ENCODE peak calls at places on chromosomes 7 and 10, in seven cellular contexts. One of them, this sample, is unnamed.

GRCh38 chr10:52674474-52674873 is 98.1 kb downstream of the MBL2 start:
- DNase-seq in right lobe of liver: no peak
- DNase-seq in stomach: no peak
- DNase-seq in tibial nerve: no peak
- DNase-seq in spleen: no peak
- DNase-seq in IMR-90: no peak
- DNase-seq in uterus: no peak
- DNase-seq in this sample: no peak

GRCh38 chr7:20304366-20304765 is 26.3 kb upstream of the ITGB8 start:
- DNase-seq in right lobe of liver: no peak
- DNase-seq in stomach: no peak
- DNase-seq in tibial nerve: no peak
- DNase-seq in spleen: no peak
- DNase-seq in IMR-90: no peak
- DNase-seq in uterus: no peak
- DNase-seq in this sample: no peak

GRCh38 chr10:22992075-22992474 is 64.2 kb downstream of the ARMC3 start:
- DNase-seq in right lobe of liver: no peak
- DNase-seq in stomach: no peak
- DNase-seq in tibial nerve: no peak
- DNase-seq in spleen: no peak
- DNase-seq in IMR-90: no peak
- DNase-seq in uterus: no peak
- DNase-seq in this sample: no peak

GRCh38 chr7:133419036-133419435 is 166.2 kb downstream of the EXOC4 start:
- DNase-seq in right lobe of liver: no peak
- DNase-seq in stomach: no peak
- DNase-seq in tibial nerve: no peak
- DNase-seq in spleen: no peak
- DNase-seq in IMR-90: no peak
- DNase-seq in uterus: no peak
- DNase-seq in this sample: no peak

GRCh38 chr10:52879181-52879607 is 106.6 kb upstream of the MBL2 start:
- DNase-seq in right lobe of liver: no peak
- DNase-seq in stomach: no peak
- DNase-seq in tibial nerve: no peak
- DNase-seq in spleen: no peak
- DNase-seq in IMR-90: peak
- DNase-seq in uterus: no peak
- DNase-seq in this sample: no peak

GRCh38 chr10:3750884-3751283 is 34.1 kb downstream of the KLF6 start:
- DNase-seq in right lobe of liver: no peak
- DNase-seq in stomach: no peak
- DNase-seq in tibial nerve: no peak
- DNase-seq in spleen: no peak
- DNase-seq in IMR-90: no peak
- DNase-seq in uterus: no peak
- DNase-seq in this sample: no peak

GRCh38 chr7:111886233-111886632 is 320.0 kb downstream of the DOCK4 start:
- DNase-seq in right lobe of liver: no peak
- DNase-seq in stomach: no peak
- DNase-seq in tibial nerve: no peak
- DNase-seq in spleen: no peak
- DNase-seq in IMR-90: no peak
- DNase-seq in uterus: no peak
- DNase-seq in this sample: no peak

GRCh38 chr10:43304687-43305333 is 37.9 kb upstream of the RASGEF1A start:
- DNase-seq in right lobe of liver: peak
- DNase-seq in stomach: peak
- DNase-seq in tibial nerve: peak
- DNase-seq in spleen: peak
- DNase-seq in IMR-90: peak
- DNase-seq in uterus: peak
- DNase-seq in this sample: peak

GRCh38 chr10:96968682-96969423 is 136.8 kb downstream of the LCOR start:
- DNase-seq in right lobe of liver: no peak
- DNase-seq in stomach: no peak
- DNase-seq in tibial nerve: no peak
- DNase-seq in spleen: no peak
- DNase-seq in IMR-90: no peak
- DNase-seq in uterus: no peak
- DNase-seq in this sample: no peak

GRCh38 chr10:123821136-123821535 is 70.5 kb downstream of the CPXM2 start:
- DNase-seq in right lobe of liver: no peak
- DNase-seq in stomach: no peak
- DNase-seq in tibial nerve: no peak
- DNase-seq in spleen: no peak
- DNase-seq in IMR-90: no peak
- DNase-seq in uterus: no peak
- DNase-seq in this sample: no peak

GRCh38 chr7:24982917-24983316 is 2.9 kb upstream of the OSBPL3 start:
- DNase-seq in right lobe of liver: no peak
- DNase-seq in stomach: no peak
- DNase-seq in tibial nerve: no peak
- DNase-seq in spleen: no peak
- DNase-seq in IMR-90: no peak
- DNase-seq in uterus: no peak
- DNase-seq in this sample: no peak

GRCh38 chr10:121498071-121498470 is 100.2 kb downstream of the FGFR2 start:
- DNase-seq in right lobe of liver: no peak
- DNase-seq in stomach: no peak
- DNase-seq in tibial nerve: no peak
- DNase-seq in spleen: no peak
- DNase-seq in IMR-90: no peak
- DNase-seq in uterus: no peak
- DNase-seq in this sample: no peak

GRCh38 chr7:27187702-27188665 is 3.0 kb upstream of the HOXA11 start:
- DNase-seq in right lobe of liver: no peak
- DNase-seq in stomach: peak
- DNase-seq in tibial nerve: no peak
- DNase-seq in spleen: no peak
- DNase-seq in IMR-90: no peak
- DNase-seq in uterus: no peak
- DNase-seq in this sample: no peak

GRCh38 chr7:37438879-37439278 is 9.8 kb downstream of the ELMO1 start:
- DNase-seq in right lobe of liver: peak
- DNase-seq in stomach: no peak
- DNase-seq in tibial nerve: no peak
- DNase-seq in spleen: no peak
- DNase-seq in IMR-90: no peak
- DNase-seq in uterus: no peak
- DNase-seq in this sample: no peak

GRCh38 chr7:82839555-82839954 is 323.1 kb downstream of the PCLO start:
- DNase-seq in right lobe of liver: no peak
- DNase-seq in stomach: no peak
- DNase-seq in tibial nerve: no peak
- DNase-seq in spleen: no peak
- DNase-seq in IMR-90: no peak
- DNase-seq in uterus: no peak
- DNase-seq in this sample: no peak

GRCh38 chr7:46900312-46901263 is 681.3 kb downstream of the TNS3 start:
- DNase-seq in right lobe of liver: no peak
- DNase-seq in stomach: no peak
- DNase-seq in tibial nerve: no peak
- DNase-seq in spleen: no peak
- DNase-seq in IMR-90: peak
- DNase-seq in uterus: peak
- DNase-seq in this sample: no peak

GRCh38 chr7:14016950-14017349 is 27.5 kb upstream of the ETV1 start:
- DNase-seq in right lobe of liver: no peak
- DNase-seq in stomach: no peak
- DNase-seq in tibial nerve: no peak
- DNase-seq in spleen: no peak
- DNase-seq in IMR-90: peak
- DNase-seq in uterus: no peak
- DNase-seq in this sample: no peak

DNA sequence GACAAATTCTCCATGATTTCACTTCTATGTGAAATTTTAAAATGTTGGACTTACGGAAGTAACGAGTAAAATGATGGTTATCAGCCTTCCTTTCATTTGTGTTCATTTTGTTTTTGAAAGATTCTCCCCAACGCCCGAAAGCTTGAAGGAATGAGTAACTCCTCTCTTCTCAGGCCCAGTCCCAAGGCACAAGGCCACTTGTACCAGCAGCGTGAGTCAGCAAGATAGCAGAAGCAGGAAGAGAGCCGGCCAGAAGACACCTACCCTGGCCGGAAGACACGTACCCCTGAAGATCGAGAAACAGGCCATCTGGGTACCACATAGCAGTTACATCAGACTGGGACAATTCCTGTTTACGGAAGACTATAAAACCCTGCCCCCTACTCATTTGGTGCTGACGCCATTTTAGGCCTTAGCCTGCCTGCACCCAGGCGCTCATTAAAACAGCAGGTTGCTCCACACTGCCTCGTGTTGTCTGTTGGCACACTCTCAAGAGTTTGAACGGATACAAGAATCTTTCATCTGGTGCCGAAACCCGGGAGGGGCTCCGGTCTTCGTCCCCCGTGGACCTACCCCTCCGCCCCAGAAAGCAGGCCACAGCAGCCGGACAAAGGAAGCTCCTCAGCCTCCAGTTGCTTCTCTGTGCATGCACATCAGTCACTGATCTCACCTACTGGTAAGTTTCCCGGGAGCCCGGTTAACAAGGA is 60.4 kb downstream of the LRRC17 start:
- DNase-seq in right lobe of liver: no peak
- DNase-seq in stomach: no peak
- DNase-seq in tibial nerve: no peak
- DNase-seq in spleen: no peak
- DNase-seq in IMR-90: no peak
- DNase-seq in uterus: no peak
- DNase-seq in this sample: no peak
- TF ChIP-seq POLR2A in right lobe of liver: no peak
- TF ChIP-seq POLR2A in stomach: no peak
- TF ChIP-seq POLR2A in tibial nerve: no peak
- TF ChIP-seq POLR2A in spleen: no peak
- TF ChIP-seq POLR2A in IMR-90: no peak
- TF ChIP-seq POLR2A in uterus: no peak
- TF ChIP-seq POLR2A in this sample: no peak

DNA sequence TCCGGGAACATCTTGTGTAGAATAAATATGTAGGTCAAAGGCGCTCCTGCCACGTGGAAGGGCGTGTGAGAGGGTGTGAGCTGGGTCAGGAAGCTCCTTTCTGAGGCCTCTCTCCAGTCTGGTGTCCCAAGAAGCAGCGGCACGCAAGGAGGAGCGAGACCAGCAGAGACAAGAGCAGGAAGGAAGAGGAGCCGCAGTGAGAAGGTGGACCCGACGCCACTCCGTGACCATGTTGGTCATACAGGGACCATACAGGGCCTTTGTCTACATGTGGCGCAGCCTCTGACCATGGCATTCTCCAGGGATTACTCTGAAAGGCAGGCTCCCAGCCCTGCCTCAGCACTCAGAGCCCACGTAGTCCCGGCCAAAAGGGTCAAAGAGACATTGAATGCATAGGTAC is 26.2 kb upstream of the EN2 start:
- DNase-seq in right lobe of liver: no peak
- DNase-seq in stomach: no peak
- DNase-seq in tibial nerve: no peak
- DNase-seq in spleen: peak
- DNase-seq in IMR-90: no peak
- DNase-seq in uterus: no peak
- DNase-seq in this sample: no peak
- H3K27ac ChIP-seq in right lobe of liver: no peak
- H3K27ac ChIP-seq in stomach: no peak
- H3K27ac ChIP-seq in tibial nerve: no peak
- H3K27ac ChIP-seq in spleen: no peak
- H3K27ac ChIP-seq in IMR-90: no peak
- H3K27ac ChIP-seq in uterus: no peak
- H3K27ac ChIP-seq in this sample: no peak

DNA sequence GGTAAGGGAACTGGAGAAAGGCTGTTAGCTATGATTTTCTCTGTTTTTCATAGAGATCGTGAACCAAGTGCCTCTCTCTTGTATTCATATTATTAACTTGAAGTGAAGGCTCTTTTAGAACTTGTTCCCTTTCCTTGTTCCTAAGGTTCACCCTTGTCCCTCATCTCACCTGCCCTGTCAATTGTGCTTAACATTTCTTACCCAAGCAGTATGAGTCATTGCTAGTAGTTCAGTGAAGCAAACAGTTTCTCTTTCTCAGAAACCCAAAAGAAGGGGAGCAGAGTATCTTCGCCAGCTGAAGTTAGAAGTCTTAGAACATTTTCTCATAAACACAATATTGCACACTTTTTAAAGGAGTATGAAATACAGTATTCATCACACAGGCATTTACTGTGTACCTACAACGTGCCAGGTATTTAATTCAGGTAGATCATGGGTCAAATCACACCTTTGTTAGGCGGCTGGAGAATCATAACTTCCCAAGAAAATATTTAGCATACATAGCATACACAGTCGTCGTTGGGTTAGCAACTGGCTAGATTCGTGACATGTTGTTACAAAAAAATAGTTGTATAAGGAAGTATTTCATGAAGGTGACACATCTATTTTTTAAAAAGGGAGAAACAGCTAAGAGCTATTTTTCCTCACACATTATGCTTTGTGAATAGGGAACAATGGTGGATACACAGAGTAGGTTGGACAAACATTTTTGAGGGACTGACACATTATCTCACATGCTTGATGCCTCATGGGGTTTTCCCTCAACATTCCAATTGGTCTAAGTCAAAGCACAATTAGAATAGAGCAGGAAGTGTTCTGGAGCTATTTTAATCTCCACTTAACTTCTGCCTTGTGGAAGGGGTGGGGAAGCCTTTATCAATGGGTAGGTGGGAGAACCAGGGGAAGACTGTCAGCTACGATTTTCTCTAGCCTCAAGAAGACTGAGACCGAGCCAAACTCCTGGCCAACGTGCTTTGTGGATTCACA is 13.2 kb downstream of the HDAC9 start:
- DNase-seq in right lobe of liver: no peak
- DNase-seq in stomach: no peak
- DNase-seq in tibial nerve: no peak
- DNase-seq in spleen: no peak
- DNase-seq in IMR-90: peak
- DNase-seq in uterus: no peak
- DNase-seq in this sample: no peak
- TF ChIP-seq POLR2A in right lobe of liver: peak
- TF ChIP-seq POLR2A in stomach: no peak
- TF ChIP-seq POLR2A in tibial nerve: no peak
- TF ChIP-seq POLR2A in spleen: no peak
- TF ChIP-seq POLR2A in IMR-90: peak
- TF ChIP-seq POLR2A in uterus: no peak
- TF ChIP-seq POLR2A in this sample: no peak

DNA sequence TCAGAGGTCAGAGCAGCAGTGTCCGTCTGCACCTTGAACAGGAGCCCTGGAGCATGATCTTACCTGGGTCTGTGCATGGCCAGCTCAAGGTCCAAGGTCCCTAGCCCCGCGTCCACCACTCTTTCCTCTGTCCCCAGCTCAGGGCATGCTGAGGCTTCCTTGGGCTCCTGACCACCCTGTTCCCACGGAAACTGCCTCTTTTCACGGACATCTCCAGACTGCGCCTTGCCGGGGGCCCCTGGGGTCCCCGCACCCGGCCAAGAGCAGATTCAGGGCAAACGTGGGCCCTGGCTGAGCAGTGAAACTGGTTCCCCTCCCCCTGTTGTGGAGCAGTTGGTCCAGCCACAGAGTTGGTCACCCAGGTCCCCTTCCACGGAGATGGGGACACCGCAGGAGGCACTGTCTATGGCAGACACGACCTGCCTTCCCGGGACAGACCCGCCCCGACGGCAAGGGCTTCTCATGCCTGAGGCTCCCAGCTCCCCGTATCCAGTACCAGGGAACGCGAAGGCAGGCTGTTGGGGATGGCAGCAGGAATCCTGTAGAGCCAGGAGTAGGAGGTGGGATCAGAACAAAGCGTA is 217.4 kb upstream of the PPP2R2D start:
- DNase-seq in right lobe of liver: no peak
- DNase-seq in stomach: no peak
- DNase-seq in tibial nerve: no peak
- DNase-seq in spleen: peak
- DNase-seq in IMR-90: no peak
- DNase-seq in uterus: no peak
- DNase-seq in this sample: no peak
- H3K27ac ChIP-seq in right lobe of liver: no peak
- H3K27ac ChIP-seq in stomach: no peak
- H3K27ac ChIP-seq in tibial nerve: no peak
- H3K27ac ChIP-seq in spleen: no peak
- H3K27ac ChIP-seq in IMR-90: no peak
- H3K27ac ChIP-seq in uterus: no peak
- H3K27ac ChIP-seq in this sample: no peak

This sample was measured in ovary.